ENCODE peak calls at places on chromosomes 2 and 18, in four cellular contexts. One of them, this sample, is unnamed.

GRCh38 chr2:20110383-20110782 is 59.0 kb upstream of the LAPTM4A start:
- DNase-seq in BE2C: no peak
- DNase-seq in AG09309: no peak
- DNase-seq in Panc1: no peak
- DNase-seq in this sample: no peak

GRCh38 chr2:73283545-73284295 is 558 bp downstream of the FBXO41 start:
- DNase-seq in Panc1: no peak
- DNase-seq in BE2C: no peak
- DNase-seq in AG09309: no peak
- DNase-seq in this sample: no peak

GRCh38 chr18:49030692-49031443 is 80.1 kb upstream of the SMAD7 start:
- DNase-seq in BE2C: no peak
- DNase-seq in Panc1: no peak
- DNase-seq in AG09309: no peak
- DNase-seq in this sample: no peak

GRCh38 chr2:168798888-168799410 is 3.5 kb upstream of the NOSTRIN start:
- DNase-seq in Panc1: no peak
- DNase-seq in AG09309: no peak
- DNase-seq in BE2C: no peak
- DNase-seq in this sample: no peak

GRCh38 chr2:105432749-105433148 is 33.9 kb upstream of the FHL2 start:
- DNase-seq in BE2C: no peak
- DNase-seq in AG09309: no peak
- DNase-seq in Panc1: no peak
- DNase-seq in this sample: no peak

GRCh38 chr2:195168369-195168768 is 488.7 kb upstream of the SLC39A10 start:
- DNase-seq in AG09309: no peak
- DNase-seq in Panc1: no peak
- DNase-seq in BE2C: no peak
- DNase-seq in this sample: no peak

GRCh38 chr2:85753035-85753524 is 711 bp upstream of the ATOH8 start:
- DNase-seq in Panc1: no peak
- DNase-seq in BE2C: no peak
- DNase-seq in AG09309: no peak
- DNase-seq in this sample: no peak

GRCh38 chr2:191165190-191165643 is 14.4 kb upstream of the STAT4 start:
- DNase-seq in Panc1: peak
- DNase-seq in AG09309: no peak
- DNase-seq in BE2C: no peak
- DNase-seq in this sample: no peak

GRCh38 chr2:108069515-108070310 is 83.4 kb downstream of the SLC5A7 start:
- DNase-seq in AG09309: no peak
- DNase-seq in Panc1: no peak
- DNase-seq in BE2C: no peak
- DNase-seq in this sample: no peak

GRCh38 chr2:124530203-124530602 is 505.1 kb downstream of the CNTNAP5 start:
- DNase-seq in BE2C: no peak
- DNase-seq in AG09309: no peak
- DNase-seq in Panc1: no peak
- DNase-seq in this sample: no peak

GRCh38 chr18:29648891-29649290 is 1393.7 kb downstream of the DSC3 start:
- DNase-seq in Panc1: no peak
- DNase-seq in AG09309: no peak
- DNase-seq in BE2C: no peak
- DNase-seq in this sample: no peak

GRCh38 chr2:180208841-180209240 is 201.7 kb upstream of the CWC22 start:
- DNase-seq in Panc1: no peak
- DNase-seq in AG09309: no peak
- DNase-seq in BE2C: no peak
- DNase-seq in this sample: peak

GRCh38 chr2:6863792-6864191 is 1.9 kb downstream of the CMPK2 start:
- DNase-seq in AG09309: no peak
- DNase-seq in BE2C: peak
- DNase-seq in Panc1: no peak
- DNase-seq in this sample: no peak

GRCh38 chr2:64485961-64486360 is 32.0 kb downstream of the LGALSL start:
- DNase-seq in BE2C: no peak
- DNase-seq in Panc1: no peak
- DNase-seq in AG09309: no peak
- DNase-seq in this sample: no peak

GRCh38 chr18:47876813-47877212 is 53.6 kb downstream of the SMAD2 start:
- DNase-seq in BE2C: no peak
- DNase-seq in Panc1: no peak
- DNase-seq in AG09309: no peak
- DNase-seq in this sample: no peak
- TF ChIP-seq CTCF in BE2C: no peak
- TF ChIP-seq CTCF in Panc1: no peak
- TF ChIP-seq CTCF in AG09309: no peak
- TF ChIP-seq CTCF in this sample: no peak

GRCh38 chr2:111705206-111705605 is 178.8 kb downstream of the ANAPC1 start:
- DNase-seq in Panc1: no peak
- DNase-seq in AG09309: no peak
- DNase-seq in BE2C: no peak
- DNase-seq in this sample: no peak

GRCh38 chr2:111704246-111704645 is 179.7 kb downstream of the ANAPC1 start:
- DNase-seq in BE2C: no peak
- DNase-seq in Panc1: no peak
- DNase-seq in AG09309: no peak
- DNase-seq in this sample: peak

GRCh38 chr2:111706481-111707001 is 177.5 kb downstream of the ANAPC1 start:
- DNase-seq in AG09309: no peak
- DNase-seq in Panc1: no peak
- DNase-seq in BE2C: no peak
- DNase-seq in this sample: no peak

GRCh38 chr2:111707700-111708099 is 176.3 kb downstream of the ANAPC1 start:
- DNase-seq in Panc1: no peak
- DNase-seq in AG09309: no peak
- DNase-seq in BE2C: no peak
- DNase-seq in this sample: no peak

DNA sequence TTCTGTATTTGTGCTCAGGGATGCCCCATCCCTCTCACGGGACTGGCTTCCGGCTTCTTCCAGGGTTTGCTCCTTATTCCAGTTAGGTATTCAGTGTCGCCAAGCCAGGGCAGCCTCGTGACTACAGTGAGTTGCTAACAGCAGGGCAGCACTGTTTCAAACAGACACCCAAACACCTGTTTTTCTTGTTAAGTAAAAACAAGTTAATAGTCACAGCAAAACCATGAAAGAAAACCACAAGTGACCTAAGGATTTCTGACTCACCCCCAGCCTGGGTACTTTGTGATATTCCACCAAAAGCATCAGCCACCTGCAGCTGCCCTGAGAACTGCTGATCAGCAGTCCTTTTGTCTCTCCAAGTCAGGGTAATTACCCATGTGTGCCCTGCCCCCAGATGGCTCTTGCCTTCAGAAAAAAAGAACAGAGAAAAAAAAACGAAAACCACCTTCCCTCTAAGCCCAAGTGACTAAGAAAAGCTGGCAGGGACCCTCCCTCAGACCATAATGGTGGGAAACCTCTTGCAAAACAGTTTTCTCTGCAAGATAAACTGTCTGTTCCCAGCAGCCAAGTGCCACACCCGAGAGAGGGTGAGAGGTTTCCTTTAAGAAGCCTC is 178.2 kb downstream of the ANAPC1 start:
- DNase-seq in Panc1: peak
- DNase-seq in BE2C: no peak
- DNase-seq in AG09309: no peak
- DNase-seq in this sample: peak
- H3K4me3 ChIP-seq in Panc1: no peak
- H3K4me3 ChIP-seq in BE2C: no peak
- H3K4me3 ChIP-seq in AG09309: no peak
- H3K4me3 ChIP-seq in this sample: no peak

DNA sequence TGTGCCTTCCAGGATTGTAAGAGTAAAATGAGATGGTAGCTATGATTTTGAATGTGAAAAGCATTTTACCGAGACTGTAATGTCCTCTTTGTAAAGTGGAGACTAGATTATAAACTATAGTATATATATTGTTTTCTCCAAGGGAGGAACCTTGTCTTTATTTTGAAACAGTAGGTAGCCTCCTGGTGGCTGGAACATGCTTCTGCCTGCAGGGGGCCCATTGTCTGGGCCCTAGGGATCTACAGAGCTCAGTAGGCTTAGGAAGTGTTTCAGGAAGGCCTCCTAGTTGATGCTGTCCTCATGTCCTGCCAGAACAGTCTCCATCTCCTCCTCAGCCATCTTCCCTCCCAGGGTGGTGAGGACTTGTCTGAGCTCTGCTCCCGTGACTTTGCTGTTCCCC is 3.0 kb downstream of the PIKFYVE start:
- DNase-seq in BE2C: no peak
- DNase-seq in AG09309: no peak
- DNase-seq in Panc1: no peak
- DNase-seq in this sample: no peak
- TF ChIP-seq CTCF in BE2C: peak
- TF ChIP-seq CTCF in AG09309: peak
- TF ChIP-seq CTCF in Panc1: peak
- TF ChIP-seq CTCF in this sample: peak

GRCh38 chr2:53784431-53784830 is 2.3 kb downstream of the ASB3 start:
- DNase-seq in BE2C: no peak
- DNase-seq in AG09309: no peak
- DNase-seq in Panc1: no peak
- DNase-seq in this sample: no peak
- H3K4me3 ChIP-seq in BE2C: no peak
- H3K4me3 ChIP-seq in AG09309: no peak
- H3K4me3 ChIP-seq in Panc1: no peak
- H3K4me3 ChIP-seq in this sample: no peak

GRCh38 chr2:112817082-112817481 is 19.5 kb downstream of the IL1B start:
- DNase-seq in AG09309: no peak
- DNase-seq in BE2C: no peak
- DNase-seq in Panc1: no peak
- DNase-seq in this sample: no peak

GRCh38 chr2:112812318-112813042 is 24.1 kb downstream of the IL1B start:
- DNase-seq in BE2C: no peak
- DNase-seq in Panc1: no peak
- DNase-seq in AG09309: peak
- DNase-seq in this sample: no peak

GRCh38 chr2:112811841-112812306 is 24.7 kb downstream of the IL1B start:
- DNase-seq in BE2C: no peak
- DNase-seq in AG09309: peak
- DNase-seq in Panc1: no peak
- DNase-seq in this sample: peak

GRCh38 chr2:112813043-112813966 is 23.3 kb downstream of the IL1B start:
- DNase-seq in BE2C: no peak
- DNase-seq in AG09309: no peak
- DNase-seq in Panc1: no peak
- DNase-seq in this sample: no peak

GRCh38 chr2:112814278-112814677 is 22.3 kb downstream of the IL1B start:
- DNase-seq in BE2C: no peak
- DNase-seq in Panc1: no peak
- DNase-seq in AG09309: no peak
- DNase-seq in this sample: no peak
- TF ChIP-seq CTCF in BE2C: no peak
- TF ChIP-seq CTCF in Panc1: no peak
- TF ChIP-seq CTCF in AG09309: peak
- TF ChIP-seq CTCF in this sample: no peak

DNA sequence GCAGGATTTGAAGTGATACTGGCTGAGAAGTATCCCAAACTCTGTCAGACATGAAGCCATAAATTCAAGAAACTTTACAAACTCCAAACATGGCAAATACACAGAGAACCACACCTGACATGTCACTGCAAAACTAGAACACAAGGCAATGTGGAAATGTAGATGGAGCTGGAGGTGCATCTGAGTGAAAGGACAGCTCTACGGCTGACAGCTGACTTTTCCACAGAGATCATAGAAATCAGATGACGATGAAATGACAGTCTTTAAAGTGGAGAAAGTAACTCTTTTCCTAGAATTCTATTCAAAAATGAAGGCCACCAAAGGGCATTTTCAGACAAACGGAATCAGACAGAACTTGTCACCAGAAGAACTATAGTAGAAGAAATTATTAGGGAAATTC is 97.5 kb downstream of the LDLRAD4 start:
- DNase-seq in AG09309: no peak
- DNase-seq in Panc1: no peak
- DNase-seq in BE2C: no peak
- DNase-seq in this sample: no peak
- H3K4me3 ChIP-seq in AG09309: no peak
- H3K4me3 ChIP-seq in Panc1: no peak
- H3K4me3 ChIP-seq in BE2C: no peak
- H3K4me3 ChIP-seq in this sample: no peak